ENCODE peak calls at places on chromosomes 1 and 21, in nine cellular contexts. I is tibial nerve, M is stomach, E is breast epithelium, F is RWPE2, W is transverse colon, O is lower lobe of right lung, Q is GM23248, R is esophagus squamous epithelium. Y is an unnamed sample. For H3K36me3, the result is how much of the 10 kb centered on the place peaks cover.

GRCh38 chr1:46341222-46342083 is 846 bp downstream of the NSUN4 start:
- DNase-seq in M (no peak), R (no peak), O (peak), E (no peak), I (no peak), W (no peak), Q (no peak), F (no peak), Y (no peak)

GRCh38 chr1:7505094-7505838 is 265.8 kb upstream of the VAMP3 start:
- DNase-seq in Q (no peak), O (no peak), M (no peak), W (no peak), E (no peak), I (no peak), R (no peak), F (no peak), Y (no peak)

GRCh38 chr1:150558761-150559626 is 9.8 kb downstream of the ADAMTSL4 start:
- DNase-seq in Q (peak), R (no peak), O (peak), M (no peak), F (no peak), I (peak), W (peak), E (no peak), Y (peak)

GRCh38 chr21:38999148-38999547 is 184.1 kb downstream of the PSMG1 start:
- DNase-seq in F (no peak), O (no peak), W (no peak), Q (peak), R (no peak), I (no peak), E (no peak), M (no peak), Y (no peak)

GRCh38 chr21:43669828-43670605 is 10.7 kb downstream of the RRP1B start:
- DNase-seq in E (no peak), W (no peak), I (no peak), F (no peak), R (no peak), Q (no peak), O (no peak), M (no peak), Y (no peak)

GRCh38 chr1:167791281-167792209 is 69.8 kb downstream of the MPZL1 start:
- DNase-seq in Q (peak), E (no peak), R (no peak), M (peak), W (peak), F (no peak), I (peak), O (no peak), Y (no peak)

GRCh38 chr21:40902299-40902698 is 55.3 kb upstream of the DSCAM start:
- DNase-seq in R (no peak), M (peak), F (no peak), Q (no peak), E (no peak), I (no peak), O (no peak), W (no peak), Y (no peak)

GRCh38 chr21:42571391-42572150 is 57.9 kb downstream of the SLC37A1 start:
- DNase-seq in Q (no peak), M (no peak), F (no peak), R (no peak), I (no peak), E (peak), O (peak), W (no peak), Y (peak)

GRCh38 chr1:199081739-199082138 is 442.9 kb downstream of the PTPRC start:
- DNase-seq in I (no peak), E (no peak), O (no peak), Q (no peak), R (no peak), F (no peak), W (no peak), M (no peak), Y (no peak)

GRCh38 chr1:23555225-23555801 is 4.0 kb downstream of the ID3 start:
- DNase-seq in E (no peak), F (no peak), W (peak), O (no peak), I (no peak), Q (no peak), R (no peak), M (no peak), Y (peak)

GRCh38 chr21:44593598-44594405 is 1.5 kb upstream of the KRTAP10-6 start:
- DNase-seq in W (no peak), M (no peak), O (no peak), F (no peak), R (no peak), Q (no peak), E (no peak), I (no peak), Y (peak)

GRCh38 chr1:117414943-117415342 is 47.7 kb downstream of the MAN1A2 start:
- DNase-seq in E (no peak), F (no peak), I (no peak), M (no peak), W (no peak), R (no peak), O (no peak), Q (no peak), Y (no peak)

GRCh38 chr21:21973806-21974205 is 975.6 kb downstream of the NCAM2 start:
- DNase-seq in Q (no peak), M (no peak), F (no peak), E (no peak), O (no peak), I (no peak), W (no peak), R (no peak), Y (no peak)

GRCh38 chr1:22402336-22403053 is 49.2 kb upstream of the ZBTB40 start:
- DNase-seq in R (no peak), O (no peak), I (no peak), E (no peak), W (no peak), M (no peak), F (no peak), Q (peak), Y (no peak)

GRCh38 chr1:246587606-246588005 is 21.4 kb downstream of the CNST start:
- DNase-seq in R (no peak), W (no peak), F (no peak), M (no peak), E (no peak), Q (peak), O (no peak), I (no peak), Y (no peak)

GRCh38 chr1:203328714-203329122 is 22.2 kb downstream of the FMOD start:
- DNase-seq in Q (no peak), M (peak), I (no peak), W (peak), O (no peak), R (no peak), E (no peak), F (no peak), Y (no peak)

GRCh38 chr1:180640531-180640949 is 8.7 kb downstream of the XPR1 start:
- DNase-seq in E (no peak), O (no peak), I (no peak), Q (no peak), W (no peak), M (no peak), F (no peak), R (no peak), Y (no peak)

GRCh38 chr1:94240822-94241221 is 3.4 kb upstream of the ARHGAP29 start:
- DNase-seq in W (no peak), E (no peak), I (no peak), R (no peak), M (no peak), Q (no peak), O (no peak), F (no peak), Y (no peak)

GRCh38 chr1:230900984-230901383 is 32.7 kb upstream of the C1orf198 start:
- DNase-seq in M (no peak), F (no peak), R (no peak), W (no peak), Q (no peak), I (no peak), O (peak), E (no peak), Y (no peak)

GRCh38 chr1:232474821-232475220 is 155.1 kb downstream of the SIPA1L2 start:
- DNase-seq in F (no peak), R (no peak), E (no peak), W (no peak), Q (peak), O (no peak), I (no peak), M (no peak), Y (no peak)

GRCh38 chr1:223364685-223365382 is 858 bp upstream of the SUSD4 start:
- DNase-seq in M (no peak), R (no peak), F (no peak), E (no peak), O (no peak), W (no peak), Q (no peak), I (no peak), Y (no peak)

GRCh38 chr1:53717025-53717804 is 21.7 kb downstream of the GLIS1 start:
- DNase-seq in F (no peak), E (no peak), Q (no peak), W (no peak), I (no peak), R (no peak), M (no peak), O (no peak), Y (no peak)

GRCh38 chr1:167955915-167956314 is 19.0 kb upstream of the MPC2 start:
- DNase-seq in F (no peak), Q (peak), I (no peak), W (no peak), E (no peak), O (no peak), R (no peak), M (no peak), Y (no peak)

GRCh38 chr1:18530567-18531502 is 50.1 kb downstream of the KLHDC7A start:
- DNase-seq in M (no peak), R (no peak), E (no peak), W (peak), F (no peak), O (no peak), I (no peak), Q (no peak), Y (no peak)

GRCh38 chr1:237702161-237702560 is 188.6 kb downstream of the ZP4 start:
- DNase-seq in M (no peak), O (no peak), W (no peak), E (no peak), F (no peak), I (no peak), Q (no peak), R (no peak), Y (no peak)

GRCh38 chr1:113982955-113983742 is 3.9 kb downstream of the OLFML3 start:
- DNase-seq in M (no peak), R (no peak), W (no peak), O (no peak), Q (no peak), E (no peak), F (no peak), I (no peak), Y (no peak)

GRCh38 chr1:26121854-26122773 is 10.5 kb downstream of the PDIK1L start:
- DNase-seq in R (no peak), W (no peak), Q (no peak), F (no peak), M (no peak), O (no peak), I (no peak), E (no peak), Y (no peak)

GRCh38 chr1:175877939-175878730 is 134.7 kb upstream of the TNR start:
- DNase-seq in R (no peak), I (no peak), Q (peak), W (no peak), E (no peak), M (no peak), F (no peak), O (no peak), Y (peak)

GRCh38 chr1:228691926-228692325 is 43.4 kb upstream of the RHOU start:
- DNase-seq in R (no peak), I (no peak), E (no peak), F (no peak), O (no peak), Q (peak), M (peak), W (peak), Y (no peak)

GRCh38 chr1:54565113-54565501 is 17.1 kb downstream of the ACOT11 start:
- DNase-seq in F (no peak), O (no peak), E (no peak), R (no peak), Q (no peak), M (no peak), W (peak), I (no peak), Y (no peak)

GRCh38 chr21:20618878-20619277 is 379.3 kb upstream of the NCAM2 start:
- DNase-seq in I (no peak), E (no peak), W (no peak), R (no peak), M (no peak), Q (no peak), F (no peak), O (no peak), Y (no peak)

GRCh38 chr1:89277725-89278124 is 5.1 kb upstream of the GBP5 start:
- DNase-seq in F (no peak), M (no peak), R (no peak), I (no peak), Q (no peak), E (no peak), W (no peak), O (no peak), Y (no peak)

GRCh38 chr1:101175886-101176285 is 60.9 kb upstream of the S1PR1 start:
- DNase-seq in E (no peak), I (no peak), M (no peak), F (no peak), O (no peak), R (no peak), W (no peak), Q (peak), Y (no peak)

GRCh38 chr1:91846007-91846620 is 39.8 kb downstream of the TGFBR3 start:
- DNase-seq in E (no peak), R (no peak), W (peak), M (peak), O (no peak), Q (peak), I (no peak), F (no peak), Y (peak)

GRCh38 chr1:2188336-2188735 is 6.2 kb downstream of the FAAP20 start:
- DNase-seq in Q (no peak), E (no peak), W (no peak), F (no peak), R (no peak), O (peak), M (no peak), I (no peak), Y (no peak)

GRCh38 chr1:6059866-6060265 is 14.2 kb downstream of the KCNAB2 start:
- DNase-seq in Q (peak), F (no peak), E (no peak), I (no peak), R (no peak), O (no peak), W (no peak), M (no peak), Y (no peak)

GRCh38 chr1:86515597-86515996 is 31.3 kb upstream of the CLCA4 start:
- DNase-seq in W (peak), Q (peak), E (no peak), R (no peak), M (no peak), O (no peak), I (no peak), F (no peak), Y (no peak)

DNA sequence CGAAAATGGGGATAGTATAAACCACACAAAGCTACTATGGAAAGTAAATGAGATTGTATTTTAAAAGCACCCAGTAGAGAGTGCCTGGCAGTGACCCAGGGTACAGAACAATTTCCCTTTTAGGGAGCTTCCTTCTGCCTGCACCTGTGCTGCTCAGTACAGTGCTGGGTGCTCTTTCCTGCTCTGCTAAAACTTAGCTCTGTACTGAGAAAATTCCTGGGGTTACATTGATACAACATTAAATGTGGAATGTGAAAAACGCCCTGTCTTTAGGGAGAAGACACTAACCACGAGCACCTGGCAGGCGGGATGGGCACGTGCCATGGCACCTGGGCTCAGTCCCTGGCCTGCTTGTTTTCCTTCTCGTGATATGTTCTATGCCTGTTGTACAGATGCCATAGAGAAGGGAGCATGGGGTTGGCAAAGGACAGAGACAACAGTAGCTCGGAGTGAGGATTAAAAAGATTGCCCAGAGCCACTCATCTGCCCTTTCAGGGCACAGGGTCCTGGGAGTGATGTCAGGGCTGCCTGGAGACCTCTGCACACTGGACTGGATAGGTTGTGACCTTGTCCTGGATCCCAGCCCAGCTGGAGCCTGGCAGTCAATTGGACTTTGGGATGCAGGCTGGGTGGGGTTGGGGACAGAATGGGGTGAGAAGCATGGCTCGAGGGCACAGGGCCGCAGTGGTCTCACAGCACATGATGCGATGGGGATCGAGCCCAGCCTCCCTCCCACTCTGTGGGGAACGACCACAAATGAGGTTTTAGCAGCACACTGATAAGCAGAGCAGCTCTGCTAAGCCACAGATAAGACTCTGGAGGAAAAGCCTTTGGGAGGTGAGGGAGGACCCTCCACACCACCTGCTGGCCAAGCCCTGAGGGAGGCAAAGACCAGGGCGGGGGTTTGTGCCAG is 4.2 kb downstream of the SPATA46 start:
- DNase-seq in O (no peak), R (no peak), Q (no peak), M (no peak), F (no peak), I (no peak), W (peak), E (peak), Y (no peak)
- H3K36me3 ChIP-seq in O (under half), R (under half), Q (under half), M (under half), F (under half), I (under half), W (under half), E (under half), Y (under half)

GRCh38 chr1:161115132-161115711 is 2.6 kb downstream of the PFDN2 start:
- DNase-seq in R (no peak), E (no peak), W (no peak), F (peak), Q (peak), I (no peak), O (no peak), M (no peak), Y (no peak)
- H3K36me3 ChIP-seq in R (under half), E (under half), W (under half), F (half or more), Q (under half), I (under half), O (under half), M (under half), Y (under half)

DNA sequence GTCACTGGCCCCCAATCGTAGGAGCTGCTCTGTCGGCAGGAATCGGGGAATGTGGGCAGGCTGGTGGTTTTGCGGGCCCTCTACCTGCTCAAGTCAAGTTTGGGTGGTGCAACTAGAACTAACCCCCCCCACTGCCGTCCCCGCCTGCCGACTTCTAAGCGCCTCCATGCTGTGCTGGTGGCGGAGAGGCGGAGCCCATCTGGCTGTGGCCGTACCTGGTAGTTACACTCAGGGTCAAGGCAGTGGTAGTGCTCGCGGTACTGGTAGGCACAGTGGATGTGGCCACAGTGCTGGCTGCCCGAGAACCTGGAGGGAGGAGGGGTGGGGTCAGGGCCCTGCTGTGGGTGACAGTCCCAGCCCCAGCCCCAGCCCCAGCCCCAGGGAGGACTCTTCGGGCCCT is 140.0 kb downstream of the CASZ1 start:
- DNase-seq in W (no peak), E (no peak), F (no peak), R (no peak), M (no peak), Q (no peak), O (no peak), I (no peak), Y (no peak)
- H3K36me3 ChIP-seq in W (under half), E (under half), F (under half), R (half or more), M (half or more), Q (under half), O (half or more), I (under half), Y (half or more)

GRCh38 chr1:111920221-111921024 is 69.0 kb downstream of the KCND3 start:
- DNase-seq in W (no peak), M (peak), I (no peak), Q (peak), O (no peak), E (no peak), F (no peak), R (no peak), Y (peak)
- H3K36me3 ChIP-seq in W (under half), M (under half), I (under half), Q (under half), O (under half), E (under half), F (under half), R (under half), Y (under half)

GRCh38 chr1:21237386-21238088 is 52.7 kb downstream of the ECE1 start:
- DNase-seq in I (no peak), R (no peak), Q (no peak), E (no peak), W (no peak), O (no peak), F (no peak), M (no peak), Y (no peak)

GRCh38 chr1:21232044-21232443 is 55.3 kb upstream of the EIF4G3 start:
- DNase-seq in E (no peak), I (no peak), F (no peak), M (peak), O (no peak), W (peak), R (no peak), Q (peak), Y (no peak)

GRCh38 chr1:21233480-21233879 is 56.8 kb downstream of the ECE1 start:
- DNase-seq in Q (no peak), I (no peak), W (no peak), M (no peak), R (no peak), O (no peak), E (no peak), F (no peak), Y (no peak)

GRCh38 chr1:21236178-21236577 is 54.1 kb downstream of the ECE1 start:
- DNase-seq in I (no peak), F (no peak), Q (no peak), M (no peak), W (no peak), E (no peak), O (no peak), R (no peak), Y (no peak)

GRCh38 chr1:21234779-21235178 is 55.5 kb downstream of the ECE1 start:
- DNase-seq in Q (peak), M (no peak), O (no peak), F (no peak), I (no peak), W (no peak), R (no peak), E (no peak), Y (no peak)
- H3K36me3 ChIP-seq in Q (under half), M (half or more), O (half or more), F (under half), I (half or more), W (half or more), R (half or more), E (under half), Y (half or more)

DNA sequence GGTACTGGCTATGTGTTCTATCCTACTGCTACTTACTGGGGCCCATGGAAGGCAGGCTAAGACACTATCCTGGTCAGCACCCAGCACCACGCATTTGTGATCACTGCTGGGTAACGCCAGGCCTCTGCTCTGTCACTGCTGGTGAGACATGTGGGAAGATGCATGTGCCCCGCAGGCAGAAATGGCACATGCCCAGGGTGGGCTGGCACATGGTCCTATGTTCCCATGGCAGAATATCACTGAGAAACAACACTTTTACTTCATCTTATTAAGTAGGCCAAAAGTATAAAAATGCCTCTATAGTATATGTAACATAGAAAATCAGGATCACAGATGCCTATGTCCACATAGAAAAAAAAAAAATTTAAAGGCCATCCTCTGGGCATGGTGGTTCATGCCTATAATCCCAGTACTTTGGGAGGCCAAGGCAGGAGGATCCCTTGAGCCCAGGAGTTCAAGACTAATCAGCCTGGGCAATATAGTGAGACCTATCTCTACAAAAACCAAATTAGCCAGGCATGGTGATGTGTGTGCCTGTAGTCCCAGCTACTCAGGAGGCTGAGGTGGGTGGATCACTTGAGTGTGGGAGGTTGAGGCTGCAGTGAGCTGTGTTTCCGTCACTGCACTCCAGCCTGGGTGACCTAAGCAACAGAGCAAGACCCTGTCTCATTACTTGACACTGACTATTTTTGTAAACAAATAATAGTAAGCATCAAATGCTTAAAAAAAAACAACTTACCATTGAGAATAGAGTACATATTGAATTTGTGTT is 11.5 kb downstream of the DDX59 start:
- DNase-seq in R (no peak), Q (no peak), O (no peak), E (no peak), W (no peak), M (no peak), F (no peak), I (no peak), Y (no peak)
- H3K36me3 ChIP-seq in R (half or more), Q (under half), O (half or more), E (under half), W (under half), M (half or more), F (half or more), I (half or more), Y (under half)